ENCODE peak calls at places on chromosomes 16 and 17, in six cellular contexts. One of them, this sample, is unnamed.

GRCh38 chr17:2090804-2091534 is 36.1 kb downstream of the HIC1 start:
- DNase-seq in epithelial cell of proximal tubule: no peak
- DNase-seq in tibial nerve: peak
- DNase-seq in colonic mucosa: peak
- DNase-seq in AG09319: peak
- DNase-seq in neural crest cell: no peak
- DNase-seq in this sample: no peak

GRCh38 chr17:61997649-61998048 is 67.4 kb downstream of the MED13 start:
- DNase-seq in epithelial cell of proximal tubule: no peak
- DNase-seq in tibial nerve: no peak
- DNase-seq in colonic mucosa: no peak
- DNase-seq in AG09319: peak
- DNase-seq in neural crest cell: no peak
- DNase-seq in this sample: no peak

GRCh38 chr17:51819820-51820219 is 338.7 kb downstream of the CA10 start:
- DNase-seq in epithelial cell of proximal tubule: no peak
- DNase-seq in tibial nerve: no peak
- DNase-seq in colonic mucosa: no peak
- DNase-seq in AG09319: no peak
- DNase-seq in neural crest cell: no peak
- DNase-seq in this sample: no peak

GRCh38 chr17:8237175-8237574 is 10.7 kb downstream of the CTC1 start:
- DNase-seq in epithelial cell of proximal tubule: no peak
- DNase-seq in tibial nerve: no peak
- DNase-seq in colonic mucosa: no peak
- DNase-seq in AG09319: no peak
- DNase-seq in neural crest cell: no peak
- DNase-seq in this sample: no peak

GRCh38 chr17:29826045-29826692 is 103.9 kb downstream of the SSH2 start:
- DNase-seq in epithelial cell of proximal tubule: no peak
- DNase-seq in tibial nerve: no peak
- DNase-seq in colonic mucosa: no peak
- DNase-seq in AG09319: no peak
- DNase-seq in neural crest cell: no peak
- DNase-seq in this sample: no peak

GRCh38 chr17:40306395-40306794 is 2.6 kb upstream of the RARA start:
- DNase-seq in epithelial cell of proximal tubule: no peak
- DNase-seq in tibial nerve: no peak
- DNase-seq in colonic mucosa: no peak
- DNase-seq in AG09319: no peak
- DNase-seq in neural crest cell: no peak
- DNase-seq in this sample: no peak

GRCh38 chr17:6494239-6494941 is 50.1 kb downstream of the PIMREG start:
- DNase-seq in epithelial cell of proximal tubule: no peak
- DNase-seq in tibial nerve: no peak
- DNase-seq in colonic mucosa: peak
- DNase-seq in AG09319: no peak
- DNase-seq in neural crest cell: no peak
- DNase-seq in this sample: no peak

GRCh38 chr17:14061666-14062560 is 7.4 kb upstream of the COX10 start:
- DNase-seq in epithelial cell of proximal tubule: no peak
- DNase-seq in tibial nerve: no peak
- DNase-seq in colonic mucosa: no peak
- DNase-seq in AG09319: peak
- DNase-seq in neural crest cell: no peak
- DNase-seq in this sample: no peak

GRCh38 chr16:52492789-52493357 is 54.1 kb downstream of the TOX3 start:
- DNase-seq in epithelial cell of proximal tubule: no peak
- DNase-seq in tibial nerve: no peak
- DNase-seq in colonic mucosa: peak
- DNase-seq in AG09319: no peak
- DNase-seq in neural crest cell: no peak
- DNase-seq in this sample: no peak

GRCh38 chr16:54926166-54926838 is 4.4 kb upstream of the IRX5 start:
- DNase-seq in epithelial cell of proximal tubule: no peak
- DNase-seq in tibial nerve: no peak
- DNase-seq in colonic mucosa: no peak
- DNase-seq in AG09319: no peak
- DNase-seq in neural crest cell: no peak
- DNase-seq in this sample: no peak

GRCh38 chr17:64777413-64778101 is 115.5 kb upstream of the SMURF2 start:
- DNase-seq in epithelial cell of proximal tubule: no peak
- DNase-seq in tibial nerve: no peak
- DNase-seq in colonic mucosa: peak
- DNase-seq in AG09319: no peak
- DNase-seq in neural crest cell: no peak
- DNase-seq in this sample: no peak

GRCh38 chr16:79217375-79218011 is 383.0 kb downstream of the MAF start:
- DNase-seq in epithelial cell of proximal tubule: no peak
- DNase-seq in tibial nerve: no peak
- DNase-seq in colonic mucosa: no peak
- DNase-seq in AG09319: no peak
- DNase-seq in neural crest cell: no peak
- DNase-seq in this sample: no peak

GRCh38 chr17:43327421-43327820 is 71.4 kb upstream of the ARL4D start:
- DNase-seq in epithelial cell of proximal tubule: no peak
- DNase-seq in tibial nerve: no peak
- DNase-seq in colonic mucosa: no peak
- DNase-seq in AG09319: no peak
- DNase-seq in neural crest cell: no peak
- DNase-seq in this sample: no peak

GRCh38 chr16:10617662-10618420 is 37.4 kb upstream of the EMP2 start:
- DNase-seq in epithelial cell of proximal tubule: no peak
- DNase-seq in tibial nerve: no peak
- DNase-seq in colonic mucosa: no peak
- DNase-seq in AG09319: no peak
- DNase-seq in neural crest cell: no peak
- DNase-seq in this sample: no peak

GRCh38 chr17:6477831-6478383 is 33.7 kb downstream of the PIMREG start:
- DNase-seq in epithelial cell of proximal tubule: no peak
- DNase-seq in tibial nerve: no peak
- DNase-seq in colonic mucosa: no peak
- DNase-seq in AG09319: no peak
- DNase-seq in neural crest cell: no peak
- DNase-seq in this sample: no peak

GRCh38 chr16:35182943-35183550 is 1723.6 kb downstream of the TP53TG3F start:
- DNase-seq in epithelial cell of proximal tubule: no peak
- DNase-seq in tibial nerve: no peak
- DNase-seq in colonic mucosa: no peak
- DNase-seq in AG09319: no peak
- DNase-seq in neural crest cell: no peak
- DNase-seq in this sample: no peak

GRCh38 chr17:58556833-58557250 is 42.4 kb upstream of the MTMR4 start:
- DNase-seq in epithelial cell of proximal tubule: no peak
- DNase-seq in tibial nerve: no peak
- DNase-seq in colonic mucosa: no peak
- DNase-seq in AG09319: no peak
- DNase-seq in neural crest cell: no peak
- DNase-seq in this sample: no peak

GRCh38 chr17:75454193-75454592 is 2.2 kb upstream of the TMEM94 start:
- DNase-seq in epithelial cell of proximal tubule: peak
- DNase-seq in tibial nerve: no peak
- DNase-seq in colonic mucosa: no peak
- DNase-seq in AG09319: no peak
- DNase-seq in neural crest cell: no peak
- DNase-seq in this sample: no peak

GRCh38 chr16:65975049-65975708 is 391.3 kb upstream of the CDH5 start:
- DNase-seq in epithelial cell of proximal tubule: no peak
- DNase-seq in tibial nerve: no peak
- DNase-seq in colonic mucosa: no peak
- DNase-seq in AG09319: peak
- DNase-seq in neural crest cell: no peak
- DNase-seq in this sample: no peak

GRCh38 chr16:72301416-72302048 is 129.6 kb upstream of the PMFBP1 start:
- DNase-seq in epithelial cell of proximal tubule: no peak
- DNase-seq in tibial nerve: no peak
- DNase-seq in colonic mucosa: no peak
- DNase-seq in AG09319: no peak
- DNase-seq in neural crest cell: no peak
- DNase-seq in this sample: no peak

GRCh38 chr17:27340990-27341595 is 47.2 kb downstream of the WSB1 start:
- DNase-seq in epithelial cell of proximal tubule: no peak
- DNase-seq in tibial nerve: no peak
- DNase-seq in colonic mucosa: no peak
- DNase-seq in AG09319: no peak
- DNase-seq in neural crest cell: no peak
- DNase-seq in this sample: no peak

GRCh38 chr16:2425825-2426430 is 3.3 kb upstream of the CCNF start:
- DNase-seq in epithelial cell of proximal tubule: no peak
- DNase-seq in tibial nerve: no peak
- DNase-seq in colonic mucosa: no peak
- DNase-seq in AG09319: no peak
- DNase-seq in neural crest cell: no peak
- DNase-seq in this sample: no peak

GRCh38 chr16:29769507-29769906 is 8.5 kb upstream of the ZG16 start:
- DNase-seq in epithelial cell of proximal tubule: no peak
- DNase-seq in tibial nerve: no peak
- DNase-seq in colonic mucosa: no peak
- DNase-seq in AG09319: no peak
- DNase-seq in neural crest cell: no peak
- DNase-seq in this sample: no peak

GRCh38 chr16:67263201-67263600 is 14.4 kb downstream of the SLC9A5 start:
- DNase-seq in epithelial cell of proximal tubule: no peak
- DNase-seq in tibial nerve: no peak
- DNase-seq in colonic mucosa: no peak
- DNase-seq in AG09319: no peak
- DNase-seq in neural crest cell: no peak
- DNase-seq in this sample: no peak

GRCh38 chr16:67264866-67265265 is 14.5 kb upstream of the PLEKHG4 start:
- DNase-seq in epithelial cell of proximal tubule: no peak
- DNase-seq in tibial nerve: no peak
- DNase-seq in colonic mucosa: no peak
- DNase-seq in AG09319: no peak
- DNase-seq in neural crest cell: no peak
- DNase-seq in this sample: no peak

GRCh38 chr16:67265834-67266233 is 13.5 kb upstream of the PLEKHG4 start:
- DNase-seq in epithelial cell of proximal tubule: no peak
- DNase-seq in tibial nerve: no peak
- DNase-seq in colonic mucosa: no peak
- DNase-seq in AG09319: no peak
- DNase-seq in neural crest cell: no peak
- DNase-seq in this sample: no peak

GRCh38 chr16:67260426-67261063 is 11.8 kb downstream of the SLC9A5 start:
- DNase-seq in epithelial cell of proximal tubule: no peak
- DNase-seq in tibial nerve: no peak
- DNase-seq in colonic mucosa: peak
- DNase-seq in AG09319: peak
- DNase-seq in neural crest cell: no peak
- DNase-seq in this sample: no peak

GRCh38 chr16:67264277-67264676 is 15.1 kb upstream of the PLEKHG4 start:
- DNase-seq in epithelial cell of proximal tubule: no peak
- DNase-seq in tibial nerve: no peak
- DNase-seq in colonic mucosa: no peak
- DNase-seq in AG09319: no peak
- DNase-seq in neural crest cell: no peak
- DNase-seq in this sample: no peak
- TF ChIP-seq CTCF in epithelial cell of proximal tubule: no peak
- TF ChIP-seq CTCF in tibial nerve: no peak
- TF ChIP-seq CTCF in colonic mucosa: no peak
- TF ChIP-seq CTCF in AG09319: no peak
- TF ChIP-seq CTCF in neural crest cell: no peak
- TF ChIP-seq CTCF in this sample: peak

GRCh38 chr17:11997972-11998233 is 628 bp upstream of the ZNF18 start:
- DNase-seq in epithelial cell of proximal tubule: no peak
- DNase-seq in tibial nerve: no peak
- DNase-seq in colonic mucosa: peak
- DNase-seq in AG09319: no peak
- DNase-seq in neural crest cell: no peak
- DNase-seq in this sample: no peak

GRCh38 chr17:11997147-11997971 is at the start of gene ZNF18:
- DNase-seq in epithelial cell of proximal tubule: peak
- DNase-seq in tibial nerve: peak
- DNase-seq in colonic mucosa: peak
- DNase-seq in AG09319: peak
- DNase-seq in neural crest cell: peak
- DNase-seq in this sample: peak

GRCh38 chr17:11991461-11991860 is 5.8 kb downstream of the ZNF18 start:
- DNase-seq in epithelial cell of proximal tubule: no peak
- DNase-seq in tibial nerve: no peak
- DNase-seq in colonic mucosa: no peak
- DNase-seq in AG09319: no peak
- DNase-seq in neural crest cell: no peak
- DNase-seq in this sample: no peak

GRCh38 chr17:11999715-12000114 is 2.4 kb upstream of the ZNF18 start:
- DNase-seq in epithelial cell of proximal tubule: no peak
- DNase-seq in tibial nerve: no peak
- DNase-seq in colonic mucosa: no peak
- DNase-seq in AG09319: no peak
- DNase-seq in neural crest cell: no peak
- DNase-seq in this sample: no peak

GRCh38 chr17:11996722-11997146 is 541 bp downstream of the ZNF18 start:
- DNase-seq in epithelial cell of proximal tubule: no peak
- DNase-seq in tibial nerve: peak
- DNase-seq in colonic mucosa: peak
- DNase-seq in AG09319: no peak
- DNase-seq in neural crest cell: no peak
- DNase-seq in this sample: no peak
- TF ChIP-seq CTCF in epithelial cell of proximal tubule: no peak
- TF ChIP-seq CTCF in tibial nerve: no peak
- TF ChIP-seq CTCF in colonic mucosa: no peak
- TF ChIP-seq CTCF in AG09319: no peak
- TF ChIP-seq CTCF in neural crest cell: peak
- TF ChIP-seq CTCF in this sample: peak

DNA sequence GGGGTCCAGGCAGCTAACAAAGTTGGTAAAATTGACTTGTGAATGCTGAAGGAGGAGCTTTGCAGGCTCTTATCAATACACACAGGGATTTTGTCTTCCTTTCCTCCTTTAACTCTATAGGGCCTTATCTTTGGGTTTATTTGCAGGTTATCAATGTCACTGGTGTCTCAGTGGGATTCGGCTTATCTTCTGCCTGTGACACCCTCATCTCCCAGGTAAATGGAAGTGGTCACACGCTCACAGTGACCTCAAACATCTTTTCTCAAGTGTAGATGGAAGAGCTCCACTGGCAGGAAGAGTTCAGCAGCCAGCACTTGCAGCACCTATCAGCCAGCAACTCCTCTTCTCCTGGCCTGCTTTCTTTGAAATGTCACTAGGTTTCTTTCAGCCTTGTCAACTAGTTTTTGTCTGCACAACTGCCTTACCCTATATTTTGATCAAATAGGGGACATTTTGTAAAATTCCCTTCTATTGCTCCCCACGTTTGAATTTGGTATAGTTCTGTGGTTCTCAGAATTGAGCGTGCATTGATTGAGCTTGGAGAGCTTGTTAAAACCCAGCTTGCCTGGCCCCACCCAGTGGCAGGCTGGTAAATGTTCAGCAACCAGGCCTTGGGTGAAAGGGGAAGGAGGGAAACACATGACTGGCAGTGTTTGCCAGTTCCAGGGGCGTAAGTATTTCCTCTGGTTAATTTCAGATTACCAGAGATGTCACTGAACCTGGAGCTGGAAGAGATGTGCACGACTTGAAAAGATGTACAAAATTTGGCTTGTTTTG is 12.8 kb downstream of the SLC47A1 start:
- DNase-seq in epithelial cell of proximal tubule: no peak
- DNase-seq in tibial nerve: no peak
- DNase-seq in colonic mucosa: peak
- DNase-seq in AG09319: no peak
- DNase-seq in neural crest cell: no peak
- DNase-seq in this sample: no peak
- TF ChIP-seq CTCF in epithelial cell of proximal tubule: peak
- TF ChIP-seq CTCF in tibial nerve: no peak
- TF ChIP-seq CTCF in colonic mucosa: peak
- TF ChIP-seq CTCF in AG09319: no peak
- TF ChIP-seq CTCF in neural crest cell: no peak
- TF ChIP-seq CTCF in this sample: peak

GRCh38 chr17:16285646-16286008 is 67.6 kb downstream of the CENPV start:
- DNase-seq in epithelial cell of proximal tubule: no peak
- DNase-seq in tibial nerve: no peak
- DNase-seq in colonic mucosa: no peak
- DNase-seq in AG09319: no peak
- DNase-seq in neural crest cell: no peak
- DNase-seq in this sample: no peak
- TF ChIP-seq CTCF in epithelial cell of proximal tubule: peak
- TF ChIP-seq CTCF in tibial nerve: peak
- TF ChIP-seq CTCF in colonic mucosa: peak
- TF ChIP-seq CTCF in AG09319: peak
- TF ChIP-seq CTCF in neural crest cell: peak
- TF ChIP-seq CTCF in this sample: peak